ENCODE peak calls at places on chromosomes 16 and 17, in eight cellular contexts. Y, H, R, T, N, U, K and B are unnamed samples.

GRCh38 chr17:50645748-50646682 is 11.3 kb downstream of the ABCC3 start:
- DNase-seq in Y (no peak), H (no peak), R (no peak), T (no peak), N (no peak), U (no peak), K (no peak), B (no peak)

GRCh38 chr17:27049104-27049784 is 244.7 kb upstream of the WSB1 start:
- DNase-seq in Y (no peak), H (no peak), R (no peak), T (no peak), N (no peak), U (no peak), K (no peak), B (no peak)

GRCh38 chr16:58634265-58634802 is 4.7 kb upstream of the CNOT1 start:
- DNase-seq in Y (no peak), H (no peak), R (no peak), T (no peak), N (no peak), U (no peak), K (no peak), B (no peak)

GRCh38 chr16:7992616-7993015 is 597.7 kb downstream of the TMEM114 start:
- DNase-seq in Y (no peak), H (no peak), R (no peak), T (no peak), N (no peak), U (no peak), K (no peak), B (no peak)

GRCh38 chr17:73267648-73268537 is 6.2 kb upstream of the CPSF4L start:
- DNase-seq in Y (no peak), H (no peak), R (no peak), T (no peak), N (no peak), U (no peak), K (no peak), B (no peak)

GRCh38 chr17:79623786-79624657 is 13.2 kb upstream of the RBFOX3 start:
- DNase-seq in Y (no peak), H (no peak), R (no peak), T (no peak), N (no peak), U (no peak), K (no peak), B (peak)

GRCh38 chr16:50555892-50556673 is 7.9 kb downstream of the NKD1 start:
- DNase-seq in Y (no peak), H (no peak), R (no peak), T (no peak), N (no peak), U (no peak), K (no peak), B (no peak)

GRCh38 chr16:85350973-85351372 is 238.7 kb upstream of the CIBAR2 start:
- DNase-seq in Y (peak), H (peak), R (peak), T (peak), N (peak), U (peak), K (peak), B (no peak)

GRCh38 chr16:84672276-84673202 is 24.2 kb downstream of the KLHL36 start:
- DNase-seq in Y (peak), H (peak), R (peak), T (peak), N (peak), U (peak), K (peak), B (peak)

GRCh38 chr17:4492762-4493561 is 5.7 kb upstream of the SPNS2 start:
- DNase-seq in Y (peak), H (peak), R (peak), T (peak), N (peak), U (no peak), K (no peak), B (no peak)

GRCh38 chr16:87185983-87186382 is 131.2 kb downstream of the C16orf95 start:
- DNase-seq in Y (no peak), H (no peak), R (no peak), T (no peak), N (no peak), U (no peak), K (no peak), B (no peak)

GRCh38 chr16:17359778-17360177 is 111.0 kb downstream of the XYLT1 start:
- DNase-seq in Y (peak), H (no peak), R (no peak), T (no peak), N (peak), U (no peak), K (no peak), B (peak)

GRCh38 chr16:81908466-81909230 is 102.6 kb downstream of the SDR42E1 start:
- DNase-seq in Y (no peak), H (no peak), R (no peak), T (no peak), N (no peak), U (no peak), K (no peak), B (no peak)

GRCh38 chr17:38733315-38734234 is 3.4 kb downstream of the CISD3 start:
- DNase-seq in Y (no peak), H (peak), R (no peak), T (peak), N (no peak), U (no peak), K (no peak), B (no peak)

GRCh38 chr17:77129568-77130301 is 11.0 kb upstream of the SEC14L1 start:
- DNase-seq in Y (no peak), H (no peak), R (no peak), T (no peak), N (peak), U (peak), K (no peak), B (no peak)

GRCh38 chr17:19646788-19647696 is 1.5 kb upstream of the ALDH3A2 start:
- DNase-seq in Y (peak), H (no peak), R (peak), T (peak), N (no peak), U (no peak), K (no peak), B (no peak)

GRCh38 chr17:37405955-37406634 is 541 bp downstream of the ACACA start:
- DNase-seq in Y (no peak), H (no peak), R (peak), T (no peak), N (no peak), U (no peak), K (no peak), B (no peak)

GRCh38 chr17:37410357-37410756 is 3.7 kb downstream of the TADA2A start:
- DNase-seq in Y (no peak), H (no peak), R (no peak), T (no peak), N (peak), U (no peak), K (no peak), B (no peak)

GRCh38 chr17:37406635-37407455 is at the start of the genes ACACA and TADA2A:
- DNase-seq in Y (peak), H (peak), R (peak), T (peak), N (peak), U (peak), K (peak), B (peak)
- TF ChIP-seq POLR2A in Y (peak), H (peak), R (peak), T (peak), N (peak), U (no peak), K (peak), B (peak)

GRCh38 chr16:46688101-46688656 is 799 bp downstream of the VPS35 start:
- DNase-seq in Y (peak), H (no peak), R (peak), T (no peak), N (peak), U (peak), K (no peak), B (peak)

GRCh38 chr16:46687486-46687885 is 1.5 kb downstream of the VPS35 start:
- DNase-seq in Y (no peak), H (no peak), R (no peak), T (no peak), N (no peak), U (no peak), K (no peak), B (no peak)

GRCh38 chr16:46690281-46691178 is 1.1 kb downstream of the ORC6 start:
- DNase-seq in Y (no peak), H (no peak), R (peak), T (no peak), N (peak), U (no peak), K (no peak), B (peak)

GRCh38 chr16:46689492-46690280 is at the start of gene ORC6:
- DNase-seq in Y (peak), H (peak), R (peak), T (peak), N (peak), U (peak), K (peak), B (peak)

DNA sequence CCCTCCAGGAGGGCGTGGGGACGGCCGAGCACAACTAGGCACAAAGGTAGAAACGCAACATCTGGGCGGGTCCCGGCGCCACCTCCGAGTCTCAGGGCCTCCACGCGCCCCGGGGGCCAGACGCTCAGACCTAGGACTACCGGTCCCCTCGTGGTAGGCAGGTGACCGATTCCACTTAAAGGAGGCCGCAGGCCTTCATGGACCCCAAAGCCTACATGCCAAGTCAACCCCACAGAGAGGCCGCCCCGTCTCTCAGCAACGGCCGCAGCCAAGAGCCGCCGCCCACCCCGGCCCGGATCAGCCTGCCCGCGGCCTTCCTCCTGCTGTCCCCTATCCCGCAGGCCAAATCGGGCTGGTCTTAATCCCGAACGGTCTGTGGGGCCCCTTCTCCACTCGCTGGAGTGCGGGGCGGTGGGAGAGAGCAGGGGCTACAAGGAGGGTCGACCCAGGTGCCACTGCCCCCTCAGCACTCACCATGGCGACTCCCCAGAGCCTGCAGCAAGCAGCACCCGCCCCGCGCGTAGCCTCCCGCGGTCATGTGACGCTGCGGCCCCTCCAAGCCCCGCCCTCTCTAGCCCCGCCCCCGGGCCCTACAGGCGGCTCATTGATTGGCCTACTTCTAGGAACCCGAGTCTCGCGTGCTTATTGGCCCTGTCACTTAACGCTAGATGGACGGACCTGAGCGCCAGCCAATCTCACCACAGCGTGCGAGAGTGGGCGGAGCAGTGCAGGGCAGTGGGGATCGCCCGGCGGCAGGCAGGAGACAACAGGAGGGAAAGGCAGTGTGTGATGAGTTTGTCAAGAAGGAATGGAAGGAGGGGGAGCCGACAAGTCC is at the start of gene VPS35:
- DNase-seq in Y (peak), H (peak), R (peak), T (peak), N (peak), U (peak), K (peak), B (peak)
- TF ChIP-seq CTCF in Y (no peak), H (no peak), R (peak), T (no peak), N (peak), U (peak), K (no peak), B (no peak)

DNA sequence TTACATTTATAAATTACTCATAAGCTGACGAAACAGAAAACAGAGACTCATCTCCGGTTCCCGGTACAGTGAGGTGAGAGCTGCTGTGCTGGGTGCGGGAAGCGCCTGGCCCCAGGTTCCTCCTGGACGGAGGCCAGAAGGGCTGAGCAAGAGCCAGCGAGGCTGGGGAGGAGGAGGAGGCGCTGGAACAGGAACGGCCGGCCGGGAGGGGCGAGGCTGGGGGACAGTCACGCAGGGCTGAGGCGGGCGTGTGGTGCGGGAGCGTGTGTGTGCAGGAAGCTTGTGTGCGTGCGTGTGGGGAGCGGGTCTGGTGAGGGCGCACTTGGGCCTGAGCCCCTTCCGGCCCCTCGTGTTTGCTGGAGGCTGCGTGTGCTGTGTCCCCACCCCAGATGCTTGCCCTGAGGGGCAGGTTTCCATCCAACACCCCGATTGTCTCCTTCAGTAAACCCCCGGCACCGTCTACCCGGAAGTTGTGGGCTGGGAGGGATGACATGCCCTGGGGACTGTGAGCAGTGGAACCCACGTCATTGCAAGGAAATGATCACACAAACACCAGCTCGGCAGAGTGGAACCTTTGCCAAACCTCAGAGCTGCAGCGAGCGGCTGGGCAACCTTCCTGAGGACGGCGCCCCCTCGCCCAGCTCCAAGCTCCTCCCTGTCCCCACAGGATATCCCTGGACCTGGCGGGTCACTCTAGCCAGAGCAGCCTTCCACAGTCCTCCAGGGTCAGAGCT is 19.4 kb downstream of the CD7 start:
- DNase-seq in Y (peak), H (peak), R (peak), T (peak), N (peak), U (peak), K (peak), B (peak)
- TF ChIP-seq POLR2A in Y (no peak), H (peak), R (peak), T (peak), N (peak), U (no peak), K (peak), B (peak)

GRCh38 chr16:67342616-67343015 is 16.0 kb downstream of the LRRC36 start:
- DNase-seq in Y (no peak), H (no peak), R (no peak), T (no peak), N (no peak), U (no peak), K (no peak), B (no peak)

GRCh38 chr16:67336646-67337045 is 10.0 kb downstream of the LRRC36 start:
- DNase-seq in Y (no peak), H (no peak), R (no peak), T (no peak), N (no peak), U (no peak), K (no peak), B (no peak)

GRCh38 chr16:67336111-67336510 is 9.5 kb downstream of the LRRC36 start:
- DNase-seq in Y (no peak), H (no peak), R (no peak), T (no peak), N (no peak), U (no peak), K (no peak), B (no peak)

GRCh38 chr16:67341250-67341649 is 14.6 kb downstream of the LRRC36 start:
- DNase-seq in Y (no peak), H (no peak), R (no peak), T (no peak), N (no peak), U (no peak), K (no peak), B (no peak)

DNA sequence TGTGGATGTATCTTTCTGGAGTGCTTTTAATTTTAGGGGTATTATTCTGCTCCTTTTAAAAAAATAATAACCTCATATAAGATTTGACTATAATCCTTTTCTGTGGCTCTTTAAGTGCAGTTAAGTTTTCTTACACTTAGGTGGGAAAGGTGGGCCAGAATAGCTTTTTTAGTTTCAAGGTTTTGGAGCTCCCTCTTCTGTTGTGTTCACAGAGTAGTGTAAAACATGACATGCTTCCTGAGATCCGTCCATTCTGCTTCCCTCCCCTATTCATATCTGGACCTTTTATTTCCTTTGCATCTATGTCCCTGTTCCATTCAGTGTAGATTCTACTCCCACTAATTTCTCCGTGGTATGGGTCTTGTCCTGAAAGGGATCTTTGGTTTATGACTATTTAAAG is 12.8 kb downstream of the LRRC36 start:
- DNase-seq in Y (no peak), H (no peak), R (peak), T (no peak), N (peak), U (no peak), K (no peak), B (no peak)
- TF ChIP-seq CTCF in Y (no peak), H (peak), R (no peak), T (no peak), N (peak), U (no peak), K (no peak), B (peak)

DNA sequence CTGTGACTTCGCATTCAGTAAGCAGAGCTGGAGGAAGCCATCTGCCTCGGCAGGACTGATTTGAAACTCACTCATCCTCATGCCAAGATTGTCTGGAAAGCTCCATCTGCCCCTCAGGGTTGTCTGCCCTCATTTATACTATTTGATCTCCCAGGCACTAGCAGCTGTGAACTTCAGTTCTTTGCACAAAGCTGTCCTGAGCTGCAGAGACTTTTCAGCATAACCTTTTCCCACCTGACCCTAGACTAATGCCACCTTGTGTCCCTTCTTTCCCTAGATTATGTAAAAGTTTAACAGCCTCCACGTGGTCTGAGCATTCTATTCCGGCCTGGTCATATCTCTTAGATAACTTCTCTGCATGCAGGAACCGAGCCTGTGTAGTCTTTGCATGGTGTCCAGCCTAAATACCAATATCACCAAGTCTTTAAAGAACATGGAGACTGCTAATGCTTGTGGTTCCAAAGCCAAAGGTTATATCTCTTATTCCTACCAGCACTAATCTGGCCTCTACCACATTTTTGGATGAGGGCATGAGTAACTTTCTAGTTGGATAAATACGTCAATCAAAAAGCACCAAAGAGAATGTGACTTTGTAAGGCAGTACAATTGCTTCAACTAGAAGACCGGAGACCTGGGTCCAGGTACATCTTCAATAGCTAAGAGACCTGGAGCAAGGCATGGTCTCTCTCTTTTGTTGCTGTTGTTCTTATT is 29.1 kb downstream of the STAT5A start:
- DNase-seq in Y (no peak), H (no peak), R (no peak), T (peak), N (no peak), U (no peak), K (no peak), B (no peak)
- TF ChIP-seq POLR2A in Y (no peak), H (no peak), R (no peak), T (no peak), N (no peak), U (no peak), K (no peak), B (no peak)

GRCh38 chr17:43782903-43783462 is 2.7 kb downstream of the CFAP97D1 start:
- DNase-seq in Y (no peak), H (no peak), R (no peak), T (no peak), N (no peak), U (no peak), K (no peak), B (no peak)
- TF ChIP-seq CTCF in Y (no peak), H (no peak), R (no peak), T (no peak), N (no peak), U (no peak), K (no peak), B (no peak)

DNA sequence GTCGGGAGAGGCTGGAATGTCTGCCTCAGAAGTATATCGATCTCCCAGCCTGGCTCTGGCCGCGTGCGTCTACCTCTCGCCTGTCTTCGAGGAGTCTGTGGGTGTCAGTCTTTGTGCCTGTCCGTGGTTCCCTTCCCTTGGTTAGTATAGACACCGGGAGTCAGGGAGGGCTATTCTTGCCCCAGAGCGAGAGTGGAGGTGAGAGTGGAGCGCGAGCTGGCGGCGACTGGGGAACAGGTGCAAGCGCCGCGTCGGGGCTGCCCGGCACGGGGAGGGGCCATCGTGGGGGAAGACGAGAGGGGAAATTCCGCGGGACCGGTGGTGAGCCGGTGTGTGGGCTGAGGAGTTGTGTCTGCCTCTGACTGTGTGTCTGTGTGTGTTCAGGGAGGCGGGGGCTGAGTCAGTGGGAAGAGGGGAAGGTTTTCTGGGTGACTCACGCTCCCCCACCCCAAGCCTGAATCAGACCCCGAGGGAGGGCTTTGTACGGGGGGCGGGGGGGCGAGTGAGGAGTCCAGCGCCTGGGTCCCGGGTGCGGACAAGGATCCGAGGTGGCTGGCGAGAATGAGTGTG is 8.4 kb downstream of the KDM6B start:
- DNase-seq in Y (peak), H (peak), R (peak), T (peak), N (peak), U (peak), K (peak), B (peak)
- TF ChIP-seq POLR2A in Y (peak), H (no peak), R (no peak), T (peak), N (peak), U (no peak), K (no peak), B (peak)

GRCh38 chr17:57955183-57955952 is at the start of gene CUEDC1:
- DNase-seq in Y (peak), H (peak), R (peak), T (peak), N (peak), U (peak), K (peak), B (peak)
- TF ChIP-seq CTCF in Y (peak), H (peak), R (peak), T (peak), N (peak), U (peak), K (no peak), B (peak)